ENCODE peak calls at places on chromosomes 13 and 19, in seven cellular contexts. One of them, this sample, is unnamed.

GRCh38 chr19:51689751-51690358 is 3.3 kb upstream of the SPACA6 start:
- DNase-seq in activated gamma-delta T cell treated with anti-CD3 and anti-CD28 coated beads, Interleukin-2, amount 50 U/mL, for 16 hours: no peak
- DNase-seq in left cardiac atrium: peak
- DNase-seq in gastrocnemius medialis: no peak
- DNase-seq in activated CD4-positive, alpha-beta T cell treated with anti-CD3 and anti-CD28 coated beads, Interleukin-2, amount 10 ng/mL, durations not matched to agents 7 days and 5 days: no peak
- DNase-seq in AG09319: no peak
- DNase-seq in stimulated activated CD4-positive, alpha-beta T cell treated with anti-CD3 and anti-CD28 coated beads, Interleukin-2, amount 100 ng/mL, for 48 hours: no peak
- DNase-seq in this sample: no peak

GRCh38 chr13:55517312-55517711 is 1623.4 kb upstream of the PRR20A start:
- DNase-seq in activated gamma-delta T cell treated with anti-CD3 and anti-CD28 coated beads, Interleukin-2, amount 50 U/mL, for 16 hours: no peak
- DNase-seq in left cardiac atrium: no peak
- DNase-seq in gastrocnemius medialis: no peak
- DNase-seq in activated CD4-positive, alpha-beta T cell treated with anti-CD3 and anti-CD28 coated beads, Interleukin-2, amount 10 ng/mL, durations not matched to agents 7 days and 5 days: no peak
- DNase-seq in AG09319: no peak
- DNase-seq in stimulated activated CD4-positive, alpha-beta T cell treated with anti-CD3 and anti-CD28 coated beads, Interleukin-2, amount 100 ng/mL, for 48 hours: no peak
- DNase-seq in this sample: no peak

GRCh38 chr13:45742985-45743384 is 40.9 kb downstream of the CBY2 start:
- DNase-seq in activated gamma-delta T cell treated with anti-CD3 and anti-CD28 coated beads, Interleukin-2, amount 50 U/mL, for 16 hours: no peak
- DNase-seq in left cardiac atrium: no peak
- DNase-seq in gastrocnemius medialis: no peak
- DNase-seq in activated CD4-positive, alpha-beta T cell treated with anti-CD3 and anti-CD28 coated beads, Interleukin-2, amount 10 ng/mL, durations not matched to agents 7 days and 5 days: no peak
- DNase-seq in AG09319: no peak
- DNase-seq in stimulated activated CD4-positive, alpha-beta T cell treated with anti-CD3 and anti-CD28 coated beads, Interleukin-2, amount 100 ng/mL, for 48 hours: no peak
- DNase-seq in this sample: no peak

GRCh38 chr13:24282256-24282655 is 27.1 kb upstream of the C1QTNF9 start:
- DNase-seq in activated gamma-delta T cell treated with anti-CD3 and anti-CD28 coated beads, Interleukin-2, amount 50 U/mL, for 16 hours: no peak
- DNase-seq in left cardiac atrium: no peak
- DNase-seq in gastrocnemius medialis: no peak
- DNase-seq in activated CD4-positive, alpha-beta T cell treated with anti-CD3 and anti-CD28 coated beads, Interleukin-2, amount 10 ng/mL, durations not matched to agents 7 days and 5 days: no peak
- DNase-seq in AG09319: no peak
- DNase-seq in stimulated activated CD4-positive, alpha-beta T cell treated with anti-CD3 and anti-CD28 coated beads, Interleukin-2, amount 100 ng/mL, for 48 hours: no peak
- DNase-seq in this sample: no peak

GRCh38 chr13:52374873-52375411 is 31.0 kb downstream of the THSD1 start:
- DNase-seq in activated gamma-delta T cell treated with anti-CD3 and anti-CD28 coated beads, Interleukin-2, amount 50 U/mL, for 16 hours: no peak
- DNase-seq in left cardiac atrium: no peak
- DNase-seq in gastrocnemius medialis: no peak
- DNase-seq in activated CD4-positive, alpha-beta T cell treated with anti-CD3 and anti-CD28 coated beads, Interleukin-2, amount 10 ng/mL, durations not matched to agents 7 days and 5 days: no peak
- DNase-seq in AG09319: no peak
- DNase-seq in stimulated activated CD4-positive, alpha-beta T cell treated with anti-CD3 and anti-CD28 coated beads, Interleukin-2, amount 100 ng/mL, for 48 hours: no peak
- DNase-seq in this sample: no peak

GRCh38 chr19:12788682-12789097 is 2.6 kb upstream of the JUNB start:
- DNase-seq in activated gamma-delta T cell treated with anti-CD3 and anti-CD28 coated beads, Interleukin-2, amount 50 U/mL, for 16 hours: no peak
- DNase-seq in left cardiac atrium: peak
- DNase-seq in gastrocnemius medialis: peak
- DNase-seq in activated CD4-positive, alpha-beta T cell treated with anti-CD3 and anti-CD28 coated beads, Interleukin-2, amount 10 ng/mL, durations not matched to agents 7 days and 5 days: no peak
- DNase-seq in AG09319: no peak
- DNase-seq in stimulated activated CD4-positive, alpha-beta T cell treated with anti-CD3 and anti-CD28 coated beads, Interleukin-2, amount 100 ng/mL, for 48 hours: no peak
- DNase-seq in this sample: no peak

GRCh38 chr19:2253106-2254051 is 2.8 kb downstream of the JSRP1 start:
- DNase-seq in activated gamma-delta T cell treated with anti-CD3 and anti-CD28 coated beads, Interleukin-2, amount 50 U/mL, for 16 hours: no peak
- DNase-seq in left cardiac atrium: no peak
- DNase-seq in gastrocnemius medialis: no peak
- DNase-seq in activated CD4-positive, alpha-beta T cell treated with anti-CD3 and anti-CD28 coated beads, Interleukin-2, amount 10 ng/mL, durations not matched to agents 7 days and 5 days: peak
- DNase-seq in AG09319: no peak
- DNase-seq in stimulated activated CD4-positive, alpha-beta T cell treated with anti-CD3 and anti-CD28 coated beads, Interleukin-2, amount 100 ng/mL, for 48 hours: no peak
- DNase-seq in this sample: no peak

GRCh38 chr13:87274209-87274819 is 396.9 kb upstream of the SLITRK5 start:
- DNase-seq in activated gamma-delta T cell treated with anti-CD3 and anti-CD28 coated beads, Interleukin-2, amount 50 U/mL, for 16 hours: peak
- DNase-seq in left cardiac atrium: no peak
- DNase-seq in gastrocnemius medialis: no peak
- DNase-seq in activated CD4-positive, alpha-beta T cell treated with anti-CD3 and anti-CD28 coated beads, Interleukin-2, amount 10 ng/mL, durations not matched to agents 7 days and 5 days: peak
- DNase-seq in AG09319: peak
- DNase-seq in stimulated activated CD4-positive, alpha-beta T cell treated with anti-CD3 and anti-CD28 coated beads, Interleukin-2, amount 100 ng/mL, for 48 hours: peak
- DNase-seq in this sample: peak

GRCh38 chr13:30685320-30685859 is 50.0 kb upstream of the ALOX5AP start:
- DNase-seq in activated gamma-delta T cell treated with anti-CD3 and anti-CD28 coated beads, Interleukin-2, amount 50 U/mL, for 16 hours: no peak
- DNase-seq in left cardiac atrium: no peak
- DNase-seq in gastrocnemius medialis: no peak
- DNase-seq in activated CD4-positive, alpha-beta T cell treated with anti-CD3 and anti-CD28 coated beads, Interleukin-2, amount 10 ng/mL, durations not matched to agents 7 days and 5 days: no peak
- DNase-seq in AG09319: no peak
- DNase-seq in stimulated activated CD4-positive, alpha-beta T cell treated with anti-CD3 and anti-CD28 coated beads, Interleukin-2, amount 100 ng/mL, for 48 hours: no peak
- DNase-seq in this sample: no peak

GRCh38 chr13:104024416-104025170 is 958.4 kb upstream of the SLC10A2 start:
- DNase-seq in activated gamma-delta T cell treated with anti-CD3 and anti-CD28 coated beads, Interleukin-2, amount 50 U/mL, for 16 hours: no peak
- DNase-seq in left cardiac atrium: no peak
- DNase-seq in gastrocnemius medialis: no peak
- DNase-seq in activated CD4-positive, alpha-beta T cell treated with anti-CD3 and anti-CD28 coated beads, Interleukin-2, amount 10 ng/mL, durations not matched to agents 7 days and 5 days: no peak
- DNase-seq in AG09319: no peak
- DNase-seq in stimulated activated CD4-positive, alpha-beta T cell treated with anti-CD3 and anti-CD28 coated beads, Interleukin-2, amount 100 ng/mL, for 48 hours: no peak
- DNase-seq in this sample: no peak

GRCh38 chr19:30799854-30800755 is 427.9 kb downstream of the ZNF536 start:
- DNase-seq in activated gamma-delta T cell treated with anti-CD3 and anti-CD28 coated beads, Interleukin-2, amount 50 U/mL, for 16 hours: no peak
- DNase-seq in left cardiac atrium: peak
- DNase-seq in gastrocnemius medialis: no peak
- DNase-seq in activated CD4-positive, alpha-beta T cell treated with anti-CD3 and anti-CD28 coated beads, Interleukin-2, amount 10 ng/mL, durations not matched to agents 7 days and 5 days: peak
- DNase-seq in AG09319: no peak
- DNase-seq in stimulated activated CD4-positive, alpha-beta T cell treated with anti-CD3 and anti-CD28 coated beads, Interleukin-2, amount 100 ng/mL, for 48 hours: peak
- DNase-seq in this sample: no peak

GRCh38 chr19:52896431-52897148 is 845 bp downstream of the ZNF320 start:
- DNase-seq in activated gamma-delta T cell treated with anti-CD3 and anti-CD28 coated beads, Interleukin-2, amount 50 U/mL, for 16 hours: no peak
- DNase-seq in left cardiac atrium: peak
- DNase-seq in gastrocnemius medialis: peak
- DNase-seq in activated CD4-positive, alpha-beta T cell treated with anti-CD3 and anti-CD28 coated beads, Interleukin-2, amount 10 ng/mL, durations not matched to agents 7 days and 5 days: peak
- DNase-seq in AG09319: no peak
- DNase-seq in stimulated activated CD4-positive, alpha-beta T cell treated with anti-CD3 and anti-CD28 coated beads, Interleukin-2, amount 100 ng/mL, for 48 hours: no peak
- DNase-seq in this sample: no peak

GRCh38 chr13:46386426-46386995 is 541 bp downstream of the RUBCNL start:
- DNase-seq in activated gamma-delta T cell treated with anti-CD3 and anti-CD28 coated beads, Interleukin-2, amount 50 U/mL, for 16 hours: no peak
- DNase-seq in left cardiac atrium: no peak
- DNase-seq in gastrocnemius medialis: no peak
- DNase-seq in activated CD4-positive, alpha-beta T cell treated with anti-CD3 and anti-CD28 coated beads, Interleukin-2, amount 10 ng/mL, durations not matched to agents 7 days and 5 days: no peak
- DNase-seq in AG09319: no peak
- DNase-seq in stimulated activated CD4-positive, alpha-beta T cell treated with anti-CD3 and anti-CD28 coated beads, Interleukin-2, amount 100 ng/mL, for 48 hours: no peak
- DNase-seq in this sample: no peak

GRCh38 chr13:35630551-35631275 is 154.2 kb upstream of the MAB21L1 start:
- DNase-seq in activated gamma-delta T cell treated with anti-CD3 and anti-CD28 coated beads, Interleukin-2, amount 50 U/mL, for 16 hours: no peak
- DNase-seq in left cardiac atrium: no peak
- DNase-seq in gastrocnemius medialis: no peak
- DNase-seq in activated CD4-positive, alpha-beta T cell treated with anti-CD3 and anti-CD28 coated beads, Interleukin-2, amount 10 ng/mL, durations not matched to agents 7 days and 5 days: no peak
- DNase-seq in AG09319: peak
- DNase-seq in stimulated activated CD4-positive, alpha-beta T cell treated with anti-CD3 and anti-CD28 coated beads, Interleukin-2, amount 100 ng/mL, for 48 hours: no peak
- DNase-seq in this sample: peak

GRCh38 chr19:46648961-46649960 is 11.7 kb downstream of the DACT3 start:
- DNase-seq in activated gamma-delta T cell treated with anti-CD3 and anti-CD28 coated beads, Interleukin-2, amount 50 U/mL, for 16 hours: no peak
- DNase-seq in left cardiac atrium: no peak
- DNase-seq in gastrocnemius medialis: no peak
- DNase-seq in activated CD4-positive, alpha-beta T cell treated with anti-CD3 and anti-CD28 coated beads, Interleukin-2, amount 10 ng/mL, durations not matched to agents 7 days and 5 days: no peak
- DNase-seq in AG09319: no peak
- DNase-seq in stimulated activated CD4-positive, alpha-beta T cell treated with anti-CD3 and anti-CD28 coated beads, Interleukin-2, amount 100 ng/mL, for 48 hours: no peak
- DNase-seq in this sample: no peak

GRCh38 chr19:37127999-37128820 is 44.3 kb downstream of the ZNF585A start:
- DNase-seq in activated gamma-delta T cell treated with anti-CD3 and anti-CD28 coated beads, Interleukin-2, amount 50 U/mL, for 16 hours: no peak
- DNase-seq in left cardiac atrium: no peak
- DNase-seq in gastrocnemius medialis: no peak
- DNase-seq in activated CD4-positive, alpha-beta T cell treated with anti-CD3 and anti-CD28 coated beads, Interleukin-2, amount 10 ng/mL, durations not matched to agents 7 days and 5 days: no peak
- DNase-seq in AG09319: no peak
- DNase-seq in stimulated activated CD4-positive, alpha-beta T cell treated with anti-CD3 and anti-CD28 coated beads, Interleukin-2, amount 100 ng/mL, for 48 hours: no peak
- DNase-seq in this sample: no peak

GRCh38 chr13:32284927-32285632 is 30.1 kb downstream of the ZAR1L start:
- DNase-seq in activated gamma-delta T cell treated with anti-CD3 and anti-CD28 coated beads, Interleukin-2, amount 50 U/mL, for 16 hours: no peak
- DNase-seq in left cardiac atrium: peak
- DNase-seq in gastrocnemius medialis: no peak
- DNase-seq in activated CD4-positive, alpha-beta T cell treated with anti-CD3 and anti-CD28 coated beads, Interleukin-2, amount 10 ng/mL, durations not matched to agents 7 days and 5 days: no peak
- DNase-seq in AG09319: no peak
- DNase-seq in stimulated activated CD4-positive, alpha-beta T cell treated with anti-CD3 and anti-CD28 coated beads, Interleukin-2, amount 100 ng/mL, for 48 hours: no peak
- DNase-seq in this sample: peak

GRCh38 chr13:101522607-101523006 is 70.1 kb downstream of the ITGBL1 start:
- DNase-seq in activated gamma-delta T cell treated with anti-CD3 and anti-CD28 coated beads, Interleukin-2, amount 50 U/mL, for 16 hours: no peak
- DNase-seq in left cardiac atrium: no peak
- DNase-seq in gastrocnemius medialis: no peak
- DNase-seq in activated CD4-positive, alpha-beta T cell treated with anti-CD3 and anti-CD28 coated beads, Interleukin-2, amount 10 ng/mL, durations not matched to agents 7 days and 5 days: no peak
- DNase-seq in AG09319: no peak
- DNase-seq in stimulated activated CD4-positive, alpha-beta T cell treated with anti-CD3 and anti-CD28 coated beads, Interleukin-2, amount 100 ng/mL, for 48 hours: no peak
- DNase-seq in this sample: no peak

GRCh38 chr19:4059931-4060620 is 6.6 kb downstream of the ZBTB7A start:
- DNase-seq in activated gamma-delta T cell treated with anti-CD3 and anti-CD28 coated beads, Interleukin-2, amount 50 U/mL, for 16 hours: peak
- DNase-seq in left cardiac atrium: peak
- DNase-seq in gastrocnemius medialis: peak
- DNase-seq in activated CD4-positive, alpha-beta T cell treated with anti-CD3 and anti-CD28 coated beads, Interleukin-2, amount 10 ng/mL, durations not matched to agents 7 days and 5 days: no peak
- DNase-seq in AG09319: no peak
- DNase-seq in stimulated activated CD4-positive, alpha-beta T cell treated with anti-CD3 and anti-CD28 coated beads, Interleukin-2, amount 100 ng/mL, for 48 hours: no peak
- DNase-seq in this sample: no peak

GRCh38 chr13:28540612-28541011 is 45.7 kb upstream of the FLT1 start:
- DNase-seq in activated gamma-delta T cell treated with anti-CD3 and anti-CD28 coated beads, Interleukin-2, amount 50 U/mL, for 16 hours: no peak
- DNase-seq in left cardiac atrium: no peak
- DNase-seq in gastrocnemius medialis: no peak
- DNase-seq in activated CD4-positive, alpha-beta T cell treated with anti-CD3 and anti-CD28 coated beads, Interleukin-2, amount 10 ng/mL, durations not matched to agents 7 days and 5 days: no peak
- DNase-seq in AG09319: no peak
- DNase-seq in stimulated activated CD4-positive, alpha-beta T cell treated with anti-CD3 and anti-CD28 coated beads, Interleukin-2, amount 100 ng/mL, for 48 hours: no peak
- DNase-seq in this sample: no peak

GRCh38 chr13:110047511-110047910 is 259.4 kb downstream of the COL4A1 start:
- DNase-seq in activated gamma-delta T cell treated with anti-CD3 and anti-CD28 coated beads, Interleukin-2, amount 50 U/mL, for 16 hours: no peak
- DNase-seq in left cardiac atrium: peak
- DNase-seq in gastrocnemius medialis: no peak
- DNase-seq in activated CD4-positive, alpha-beta T cell treated with anti-CD3 and anti-CD28 coated beads, Interleukin-2, amount 10 ng/mL, durations not matched to agents 7 days and 5 days: no peak
- DNase-seq in AG09319: peak
- DNase-seq in stimulated activated CD4-positive, alpha-beta T cell treated with anti-CD3 and anti-CD28 coated beads, Interleukin-2, amount 100 ng/mL, for 48 hours: no peak
- DNase-seq in this sample: no peak

GRCh38 chr13:83414393-83414792 is 467.9 kb downstream of the SLITRK1 start:
- DNase-seq in activated gamma-delta T cell treated with anti-CD3 and anti-CD28 coated beads, Interleukin-2, amount 50 U/mL, for 16 hours: no peak
- DNase-seq in left cardiac atrium: no peak
- DNase-seq in gastrocnemius medialis: no peak
- DNase-seq in activated CD4-positive, alpha-beta T cell treated with anti-CD3 and anti-CD28 coated beads, Interleukin-2, amount 10 ng/mL, durations not matched to agents 7 days and 5 days: no peak
- DNase-seq in AG09319: no peak
- DNase-seq in stimulated activated CD4-positive, alpha-beta T cell treated with anti-CD3 and anti-CD28 coated beads, Interleukin-2, amount 100 ng/mL, for 48 hours: no peak
- DNase-seq in this sample: no peak

GRCh38 chr19:15622991-15623390 is 8.0 kb downstream of the CYP4F8 start:
- DNase-seq in activated gamma-delta T cell treated with anti-CD3 and anti-CD28 coated beads, Interleukin-2, amount 50 U/mL, for 16 hours: no peak
- DNase-seq in left cardiac atrium: no peak
- DNase-seq in gastrocnemius medialis: no peak
- DNase-seq in activated CD4-positive, alpha-beta T cell treated with anti-CD3 and anti-CD28 coated beads, Interleukin-2, amount 10 ng/mL, durations not matched to agents 7 days and 5 days: no peak
- DNase-seq in AG09319: no peak
- DNase-seq in stimulated activated CD4-positive, alpha-beta T cell treated with anti-CD3 and anti-CD28 coated beads, Interleukin-2, amount 100 ng/mL, for 48 hours: no peak
- DNase-seq in this sample: no peak

GRCh38 chr19:53824134-53824611 is at the start of gene NLRP12:
- DNase-seq in activated gamma-delta T cell treated with anti-CD3 and anti-CD28 coated beads, Interleukin-2, amount 50 U/mL, for 16 hours: no peak
- DNase-seq in left cardiac atrium: no peak
- DNase-seq in gastrocnemius medialis: peak
- DNase-seq in activated CD4-positive, alpha-beta T cell treated with anti-CD3 and anti-CD28 coated beads, Interleukin-2, amount 10 ng/mL, durations not matched to agents 7 days and 5 days: no peak
- DNase-seq in AG09319: no peak
- DNase-seq in stimulated activated CD4-positive, alpha-beta T cell treated with anti-CD3 and anti-CD28 coated beads, Interleukin-2, amount 100 ng/mL, for 48 hours: no peak
- DNase-seq in this sample: no peak

GRCh38 chr19:18674616-18675015 is 8.9 kb upstream of the CRTC1 start:
- DNase-seq in activated gamma-delta T cell treated with anti-CD3 and anti-CD28 coated beads, Interleukin-2, amount 50 U/mL, for 16 hours: no peak
- DNase-seq in left cardiac atrium: peak
- DNase-seq in gastrocnemius medialis: peak
- DNase-seq in activated CD4-positive, alpha-beta T cell treated with anti-CD3 and anti-CD28 coated beads, Interleukin-2, amount 10 ng/mL, durations not matched to agents 7 days and 5 days: no peak
- DNase-seq in AG09319: no peak
- DNase-seq in stimulated activated CD4-positive, alpha-beta T cell treated with anti-CD3 and anti-CD28 coated beads, Interleukin-2, amount 100 ng/mL, for 48 hours: no peak
- DNase-seq in this sample: no peak

GRCh38 chr19:48798937-48799336 is 11.9 kb downstream of the BCAT2 start:
- DNase-seq in activated gamma-delta T cell treated with anti-CD3 and anti-CD28 coated beads, Interleukin-2, amount 50 U/mL, for 16 hours: no peak
- DNase-seq in left cardiac atrium: no peak
- DNase-seq in gastrocnemius medialis: no peak
- DNase-seq in activated CD4-positive, alpha-beta T cell treated with anti-CD3 and anti-CD28 coated beads, Interleukin-2, amount 10 ng/mL, durations not matched to agents 7 days and 5 days: no peak
- DNase-seq in AG09319: no peak
- DNase-seq in stimulated activated CD4-positive, alpha-beta T cell treated with anti-CD3 and anti-CD28 coated beads, Interleukin-2, amount 100 ng/mL, for 48 hours: no peak
- DNase-seq in this sample: peak

This sample was measured in smooth muscle cell of the brain vasculature.